ENCODE peak calls at places on chromosomes 5 and 9, in five cellular contexts. One of them, this sample, is unnamed.

GRCh38 chr5:180353226-180353962 is at the start of gene GFPT2:
- DNase-seq in GM04504: peak
- DNase-seq in hypothalamus: peak
- DNase-seq in T follicular helper cell: peak
- DNase-seq in NCI-H460: peak
- DNase-seq in this sample: peak

GRCh38 chr5:38607396-38607795 is 51.0 kb upstream of the LIFR start:
- DNase-seq in GM04504: no peak
- DNase-seq in hypothalamus: no peak
- DNase-seq in T follicular helper cell: no peak
- DNase-seq in NCI-H460: peak
- DNase-seq in this sample: no peak

GRCh38 chr9:14303526-14303925 is 10.4 kb downstream of the NFIB start:
- DNase-seq in GM04504: no peak
- DNase-seq in hypothalamus: peak
- DNase-seq in T follicular helper cell: no peak
- DNase-seq in NCI-H460: no peak
- DNase-seq in this sample: no peak

GRCh38 chr9:133144887-133145466 is 18.7 kb downstream of the GBGT1 start:
- DNase-seq in GM04504: no peak
- DNase-seq in hypothalamus: no peak
- DNase-seq in T follicular helper cell: no peak
- DNase-seq in NCI-H460: no peak
- DNase-seq in this sample: no peak

GRCh38 chr5:73299017-73299630 is 126.1 kb downstream of the TMEM174 start:
- DNase-seq in GM04504: no peak
- DNase-seq in hypothalamus: no peak
- DNase-seq in T follicular helper cell: no peak
- DNase-seq in NCI-H460: no peak
- DNase-seq in this sample: no peak

GRCh38 chr9:113634597-113635515 is 171.3 kb downstream of the RGS3 start:
- DNase-seq in GM04504: no peak
- DNase-seq in hypothalamus: no peak
- DNase-seq in T follicular helper cell: no peak
- DNase-seq in NCI-H460: no peak
- DNase-seq in this sample: no peak

GRCh38 chr5:144036476-144036875 is 134.0 kb downstream of the YIPF5 start:
- DNase-seq in GM04504: no peak
- DNase-seq in hypothalamus: no peak
- DNase-seq in T follicular helper cell: no peak
- DNase-seq in NCI-H460: no peak
- DNase-seq in this sample: no peak

GRCh38 chr5:39274388-39275085 is 55.2 kb upstream of the FYB1 start:
- DNase-seq in GM04504: no peak
- DNase-seq in hypothalamus: no peak
- DNase-seq in T follicular helper cell: peak
- DNase-seq in NCI-H460: no peak
- DNase-seq in this sample: no peak

GRCh38 chr5:7902201-7902600 is 33.3 kb downstream of the MTRR start:
- DNase-seq in GM04504: no peak
- DNase-seq in hypothalamus: no peak
- DNase-seq in T follicular helper cell: no peak
- DNase-seq in NCI-H460: no peak
- DNase-seq in this sample: no peak

GRCh38 chr9:126411948-126412284 is 85.3 kb downstream of the MVB12B start:
- DNase-seq in GM04504: no peak
- DNase-seq in hypothalamus: no peak
- DNase-seq in T follicular helper cell: no peak
- DNase-seq in NCI-H460: no peak
- DNase-seq in this sample: no peak

GRCh38 chr5:171299228-171299627 is 9.8 kb upstream of the TLX3 start:
- DNase-seq in GM04504: no peak
- DNase-seq in hypothalamus: no peak
- DNase-seq in T follicular helper cell: no peak
- DNase-seq in NCI-H460: no peak
- DNase-seq in this sample: no peak

GRCh38 chr5:132002701-132003100 is 8.8 kb downstream of the ACSL6 start:
- DNase-seq in GM04504: no peak
- DNase-seq in hypothalamus: no peak
- DNase-seq in T follicular helper cell: no peak
- DNase-seq in NCI-H460: no peak
- DNase-seq in this sample: no peak

GRCh38 chr9:79352322-79352721 is 219.4 kb upstream of the TLE4 start:
- DNase-seq in GM04504: no peak
- DNase-seq in hypothalamus: no peak
- DNase-seq in T follicular helper cell: no peak
- DNase-seq in NCI-H460: no peak
- DNase-seq in this sample: no peak

GRCh38 chr9:14221558-14221957 is 92.4 kb downstream of the NFIB start:
- DNase-seq in GM04504: no peak
- DNase-seq in hypothalamus: no peak
- DNase-seq in T follicular helper cell: no peak
- DNase-seq in NCI-H460: peak
- DNase-seq in this sample: no peak

GRCh38 chr9:13378171-13378570 is 98.7 kb upstream of the MPDZ start:
- DNase-seq in GM04504: peak
- DNase-seq in hypothalamus: no peak
- DNase-seq in T follicular helper cell: no peak
- DNase-seq in NCI-H460: no peak
- DNase-seq in this sample: no peak

GRCh38 chr9:2228132-2228531 is 213.0 kb downstream of the SMARCA2 start:
- DNase-seq in GM04504: no peak
- DNase-seq in hypothalamus: peak
- DNase-seq in T follicular helper cell: no peak
- DNase-seq in NCI-H460: no peak
- DNase-seq in this sample: no peak

GRCh38 chr9:131657456-131657855 is 82.4 kb downstream of the RAPGEF1 start:
- DNase-seq in GM04504: no peak
- DNase-seq in hypothalamus: no peak
- DNase-seq in T follicular helper cell: no peak
- DNase-seq in NCI-H460: no peak
- DNase-seq in this sample: no peak

GRCh38 chr5:26763151-26763550 is 275.2 kb downstream of the CDH9 start:
- DNase-seq in GM04504: no peak
- DNase-seq in hypothalamus: no peak
- DNase-seq in T follicular helper cell: no peak
- DNase-seq in NCI-H460: no peak
- DNase-seq in this sample: no peak

This sample was measured in T-cell.